ENCODE peak calls at places on chromosomes 5 and 9, in six cellular contexts. N is WTC11, K is GM12878, C is K562, S is H1, F is HepG2. G is an unnamed sample.

GRCh38 chr5:199821-200645 is 8.7 kb downstream of the LRRC14B start:
- DNase-seq in N (no peak), K (no peak), C (no peak), S (no peak), F (no peak), G (no peak)

GRCh38 chr9:125696106-125696647 is 10.8 kb downstream of the MAPKAP1 start:
- DNase-seq in N (no peak), K (no peak), C (no peak), S (peak; percentile 27), F (no peak), G (no peak)

GRCh38 chr5:124712724-124713305 is 33.6 kb downstream of the ZNF608 start:
- DNase-seq in N (no peak), K (no peak), C (no peak), S (no peak), F (no peak), G (no peak)

GRCh38 chr9:133730994-133731715 is 7.0 kb downstream of the SARDH start:
- DNase-seq in N (no peak), K (no peak), C (no peak), S (no peak), F (no peak), G (no peak)

GRCh38 chr5:342501-343460 is 21.3 kb downstream of the AHRR start:
- DNase-seq in N (no peak), K (no peak), C (peak; percentile 6), S (no peak), F (no peak), G (no peak)

GRCh38 chr5:72555871-72556270 is 48.7 kb upstream of the ZNF366 start:
- DNase-seq in N (no peak), K (no peak), C (no peak), S (no peak), F (no peak), G (no peak)

GRCh38 chr9:76758476-76758875 is 5.8 kb upstream of the PCA3 start:
- DNase-seq in N (no peak), K (no peak), C (no peak), S (no peak), F (no peak), G (no peak)

GRCh38 chr9:134139081-134139480 is 3.2 kb downstream of the WDR5 start:
- DNase-seq in N (no peak), K (no peak), C (no peak), S (no peak), F (no peak), G (no peak)

GRCh38 chr9:98491778-98492177 is 217.0 kb downstream of the GABBR2 start:
- DNase-seq in N (no peak), K (no peak), C (no peak), S (no peak), F (no peak), G (no peak)

GRCh38 chr9:68470634-68471033 is 70.0 kb downstream of the TMEM252 start:
- DNase-seq in N (no peak), K (no peak), C (no peak), S (no peak), F (no peak), G (no peak)

GRCh38 chr5:38104497-38105230 is 153.7 kb upstream of the EGFLAM start:
- DNase-seq in N (peak; percentile 38), K (no peak), C (no peak), S (no peak), F (peak; percentile 99), G (peak; percentile 90)

GRCh38 chr5:148849461-148849860 is 23.1 kb downstream of the ADRB2 start:
- DNase-seq in N (no peak), K (no peak), C (no peak), S (no peak), F (no peak), G (no peak)

GRCh38 chr9:88313364-88314220 is 74.7 kb upstream of the SPIN1 start:
- DNase-seq in N (peak; percentile 24), K (no peak), C (no peak), S (peak; percentile 55), F (no peak), G (peak; percentile 80)

GRCh38 chr9:36189978-36190377 is 743 bp upstream of the CLTA start:
- DNase-seq in N (no peak), K (no peak), C (no peak), S (no peak), F (no peak), G (peak; percentile 53)

GRCh38 chr5:155700333-155700732 is 626.6 kb upstream of the SGCD start:
- DNase-seq in N (no peak), K (no peak), C (no peak), S (no peak), F (no peak), G (peak; percentile 61)

GRCh38 chr5:72651779-72652178 is 144.6 kb upstream of the ZNF366 start:
- DNase-seq in N (no peak), K (no peak), C (no peak), S (no peak), F (no peak), G (no peak)

GRCh38 chr5:132233081-132233480 is 5.4 kb upstream of the P4HA2 start:
- DNase-seq in N (no peak), K (no peak), C (no peak), S (no peak), F (no peak), G (no peak)

GRCh38 chr5:123876265-123876790 is 364.4 kb downstream of the CSNK1G3 start:
- DNase-seq in N (no peak), K (no peak), C (no peak), S (no peak), F (no peak), G (peak; percentile 46)

GRCh38 chr9:115327441-115328122 is 209.6 kb upstream of the TNC start:
- DNase-seq in N (no peak), K (no peak), C (no peak), S (no peak), F (no peak), G (no peak)

GRCh38 chr5:42810905-42811590 is 644 bp downstream of the SELENOP start:
- DNase-seq in N (no peak), K (no peak), C (no peak), S (no peak), F (no peak), G (no peak)

GRCh38 chr9:133355881-133356357 is 368 bp downstream of the SURF1 start:
- DNase-seq in N (peak; percentile 26), K (no peak), C (no peak), S (no peak), F (no peak), G (peak; percentile 51)

GRCh38 chr5:112653638-112654037 is 84.0 kb upstream of the APC start:
- DNase-seq in N (no peak), K (no peak), C (no peak), S (no peak), F (no peak), G (no peak)

GRCh38 chr5:93717162-93717561 is 24.2 kb downstream of the POU5F2 start:
- DNase-seq in N (no peak), K (no peak), C (no peak), S (no peak), F (peak; percentile 45), G (no peak)
- TF ChIP-seq CREB1 in N (no peak), K (no peak), C (no peak), S (no peak), F (no peak), G (no peak)

GRCh38 chr5:61089351-61089750 is 72.9 kb downstream of the SMIM15 start:
- DNase-seq in N (no peak), K (no peak), C (no peak), S (no peak), F (no peak), G (no peak)
- TF ChIP-seq CREB1 in N (no peak), K (no peak), C (no peak), S (no peak), F (no peak), G (no peak)

DNA sequence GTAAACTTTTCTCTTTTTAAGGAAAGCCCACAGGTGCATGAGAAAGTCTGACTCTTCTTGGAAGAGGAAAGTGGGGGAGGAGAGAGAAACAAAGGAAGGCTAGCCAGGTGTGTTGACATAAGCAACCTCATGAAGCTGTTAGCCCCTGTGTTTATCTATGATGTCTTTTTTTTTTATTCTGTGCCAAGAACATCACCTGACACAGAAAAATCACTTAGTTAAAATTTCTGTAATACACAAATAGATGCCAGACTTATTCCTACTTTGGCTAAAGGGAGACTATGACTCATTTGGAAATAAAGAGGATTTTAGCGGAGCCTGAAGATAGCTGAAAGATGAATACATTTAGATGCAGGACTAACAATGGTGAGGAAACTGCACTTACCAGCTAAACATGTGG is 58.3 kb downstream of the BAAT start:
- DNase-seq in N (no peak), K (no peak), C (no peak), S (no peak), F (peak; percentile 16), G (no peak)
- TF ChIP-seq CREB1 in N (no peak), K (no peak), C (no peak), S (no peak), F (no peak), G (no peak)

GRCh38 chr9:69499401-69499800 is 172.8 kb downstream of the APBA1 start:
- DNase-seq in N (no peak), K (no peak), C (no peak), S (no peak), F (no peak), G (no peak)
- TF ChIP-seq CREB1 in N (no peak), K (no peak), C (no peak), S (no peak), F (no peak), G (no peak)

GRCh38 chr9:136013116-136013515 is 51.9 kb upstream of the UBAC1 start:
- DNase-seq in N (peak; percentile 9), K (no peak), C (no peak), S (no peak), F (no peak), G (no peak)

GRCh38 chr9:136012651-136013050 is 51.5 kb upstream of the UBAC1 start:
- DNase-seq in N (peak; percentile 19), K (no peak), C (no peak), S (no peak), F (no peak), G (no peak)

GRCh38 chr9:136011376-136011702 is 50.2 kb upstream of the UBAC1 start:
- DNase-seq in N (no peak), K (no peak), C (no peak), S (no peak), F (no peak), G (no peak)

GRCh38 chr9:136010615-136011341 is 49.6 kb upstream of the UBAC1 start:
- DNase-seq in N (peak; percentile 55), K (no peak), C (no peak), S (no peak), F (no peak), G (no peak)

GRCh38 chr9:136011703-136012496 is 50.7 kb upstream of the UBAC1 start:
- DNase-seq in N (peak; percentile 25), K (no peak), C (no peak), S (no peak), F (peak; percentile 97), G (no peak)
- TF ChIP-seq CREB1 in N (no peak), K (no peak), C (no peak), S (no peak), F (no peak), G (no peak)

DNA sequence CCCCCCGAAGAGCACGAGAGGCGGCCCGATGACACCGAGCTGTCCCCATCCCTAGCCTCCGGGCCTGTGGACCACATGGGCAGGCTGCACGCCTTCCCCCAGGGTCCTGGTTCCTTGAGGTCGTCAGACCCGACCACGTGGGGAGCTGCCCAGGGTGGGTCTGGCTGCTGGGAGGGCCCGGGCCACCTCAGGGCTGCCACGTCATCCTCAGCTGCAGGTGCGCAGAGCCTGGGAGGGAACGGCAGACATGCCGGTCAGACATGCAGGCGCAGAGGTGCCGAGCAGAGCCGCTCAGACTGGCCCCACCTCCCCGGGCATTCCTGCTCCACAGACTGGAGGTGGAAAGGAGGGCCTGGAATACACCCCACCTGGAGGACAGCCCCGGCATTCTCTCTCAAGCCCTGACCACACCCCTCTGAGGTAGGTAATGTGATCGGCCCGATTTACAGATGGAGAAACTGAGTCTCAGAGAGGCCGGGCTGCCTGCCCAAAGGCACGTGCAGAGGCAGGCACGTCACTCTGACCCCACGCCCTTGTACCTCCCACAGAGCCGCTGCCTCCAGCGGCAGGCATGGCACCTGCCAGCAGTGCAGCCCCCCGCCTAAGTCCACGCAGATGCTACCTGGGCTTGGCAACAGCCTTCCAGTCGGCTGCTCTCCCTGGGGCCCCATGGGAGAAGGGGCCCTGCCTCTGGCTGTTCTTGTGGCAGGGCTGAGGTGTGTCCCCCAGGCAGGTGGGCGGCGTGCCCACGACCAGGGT is 649 bp downstream of the CCDC187 start:
- DNase-seq in N (no peak), K (no peak), C (no peak), S (no peak), F (no peak), G (peak; percentile 32)
- TF ChIP-seq CREB1 in N (no peak), K (no peak), C (no peak), S (no peak), F (peak; percentile 14), G (no peak)

G was measured in GM23338.